ENCODE peak calls at places on chromosomes 6 and 20, in four cellular contexts. One of them, this sample, is unnamed.

GRCh38 chr6:14567031-14567430 is 449.5 kb downstream of the CD83 start:
- DNase-seq in stimulated activated CD4-positive, alpha-beta T cell treated with anti-CD3 and anti-CD28 coated beads, TNF-alpha, amount 100 ng/mL, for 48 hours: no peak
- DNase-seq in Calu3: no peak
- DNase-seq in NCI-H774: peak; percentile 35
- DNase-seq in this sample: no peak

GRCh38 chr6:679282-679681 is 13.7 kb downstream of the EXOC2 start:
- DNase-seq in stimulated activated CD4-positive, alpha-beta T cell treated with anti-CD3 and anti-CD28 coated beads, TNF-alpha, amount 100 ng/mL, for 48 hours: no peak
- DNase-seq in Calu3: no peak
- DNase-seq in NCI-H774: no peak
- DNase-seq in this sample: no peak

GRCh38 chr6:165042912-165043311 is 266.5 kb downstream of the C6orf118 start:
- DNase-seq in stimulated activated CD4-positive, alpha-beta T cell treated with anti-CD3 and anti-CD28 coated beads, TNF-alpha, amount 100 ng/mL, for 48 hours: no peak
- DNase-seq in Calu3: peak; percentile 7
- DNase-seq in NCI-H774: no peak
- DNase-seq in this sample: no peak

GRCh38 chr6:166418691-166419143 is 36.0 kb upstream of the MPC1 start:
- DNase-seq in stimulated activated CD4-positive, alpha-beta T cell treated with anti-CD3 and anti-CD28 coated beads, TNF-alpha, amount 100 ng/mL, for 48 hours: no peak
- DNase-seq in Calu3: no peak
- DNase-seq in NCI-H774: no peak
- DNase-seq in this sample: no peak

GRCh38 chr20:48406462-48407235 is 421.1 kb downstream of the PREX1 start:
- DNase-seq in stimulated activated CD4-positive, alpha-beta T cell treated with anti-CD3 and anti-CD28 coated beads, TNF-alpha, amount 100 ng/mL, for 48 hours: no peak
- DNase-seq in Calu3: no peak
- DNase-seq in NCI-H774: no peak
- DNase-seq in this sample: no peak

GRCh38 chr20:48669946-48670630 is 157.7 kb downstream of the PREX1 start:
- DNase-seq in stimulated activated CD4-positive, alpha-beta T cell treated with anti-CD3 and anti-CD28 coated beads, TNF-alpha, amount 100 ng/mL, for 48 hours: no peak
- DNase-seq in Calu3: no peak
- DNase-seq in NCI-H774: no peak
- DNase-seq in this sample: no peak

GRCh38 chr20:11766961-11767360 is 150.7 kb upstream of the BTBD3 start:
- DNase-seq in stimulated activated CD4-positive, alpha-beta T cell treated with anti-CD3 and anti-CD28 coated beads, TNF-alpha, amount 100 ng/mL, for 48 hours: no peak
- DNase-seq in Calu3: no peak
- DNase-seq in NCI-H774: no peak
- DNase-seq in this sample: no peak

GRCh38 chr6:33298773-33299236 is at the start of gene RGL2:
- DNase-seq in stimulated activated CD4-positive, alpha-beta T cell treated with anti-CD3 and anti-CD28 coated beads, TNF-alpha, amount 100 ng/mL, for 48 hours: peak; percentile 47
- DNase-seq in Calu3: peak; percentile 79
- DNase-seq in NCI-H774: peak; percentile 37
- DNase-seq in this sample: no peak

GRCh38 chr6:12937971-12938370 is 221.4 kb downstream of the PHACTR1 start:
- DNase-seq in stimulated activated CD4-positive, alpha-beta T cell treated with anti-CD3 and anti-CD28 coated beads, TNF-alpha, amount 100 ng/mL, for 48 hours: no peak
- DNase-seq in Calu3: no peak
- DNase-seq in NCI-H774: no peak
- DNase-seq in this sample: no peak

GRCh38 chr6:121482004-121482693 is 46.7 kb downstream of the GJA1 start:
- DNase-seq in stimulated activated CD4-positive, alpha-beta T cell treated with anti-CD3 and anti-CD28 coated beads, TNF-alpha, amount 100 ng/mL, for 48 hours: no peak
- DNase-seq in Calu3: no peak
- DNase-seq in NCI-H774: no peak
- DNase-seq in this sample: no peak

This sample was measured in GM18507.